ENCODE peak calls at places on chromosomes 1 and 21, in seven cellular contexts. D is H9, Z is mesendoderm, S is H1, W is neuronal stem cell, K is mesenchymal stem cell, T is trophoblast cell. X is an unnamed sample.

GRCh38 chr1:60130703-60131102 is 57.1 kb upstream of the C1orf87 start:
- DNase-seq in D (no peak), Z (no peak), S (no peak), W (no peak), K (no peak), T (no peak), X (no peak)

GRCh38 chr21:45623436-45623835 is 20.1 kb upstream of the PCBP3 start:
- DNase-seq in D (peak; percentile 17), Z (no peak), S (no peak), W (no peak), K (no peak), T (no peak), X (no peak)

GRCh38 chr1:84919461-84919970 is 26.5 kb upstream of the LPAR3 start:
- DNase-seq in D (no peak), Z (no peak), S (peak; percentile 16), W (no peak), K (no peak), T (no peak), X (no peak)

GRCh38 chr21:46212721-46213484 is 15.7 kb downstream of the LSS start:
- DNase-seq in D (no peak), Z (no peak), S (no peak), W (no peak), K (no peak), T (no peak), X (no peak)

GRCh38 chr1:107964397-107965111 is 426 bp downstream of the VAV3 start:
- DNase-seq in D (peak; percentile 71), Z (peak; percentile 61), S (peak; percentile 77), W (peak; percentile 15), K (no peak), T (no peak), X (no peak)

GRCh38 chr21:45344576-45344975 is 56.9 kb upstream of the POFUT2 start:
- DNase-seq in D (no peak), Z (no peak), S (no peak), W (no peak), K (no peak), T (no peak), X (no peak)

GRCh38 chr1:3481836-3482589 is 27.5 kb downstream of the ARHGEF16 start:
- DNase-seq in D (no peak), Z (peak; percentile 50), S (no peak), W (no peak), K (no peak), T (peak; percentile 91), X (no peak)

GRCh38 chr1:64242895-64243756 is 39.7 kb downstream of the UBE2U start:
- DNase-seq in D (no peak), Z (peak; percentile 39), S (no peak), W (no peak), K (peak; percentile 55), T (no peak), X (peak; percentile 58)

GRCh38 chr1:7670334-7671145 is 100.6 kb upstream of the VAMP3 start:
- DNase-seq in D (no peak), Z (no peak), S (peak; percentile 54), W (no peak), K (no peak), T (no peak), X (no peak)

GRCh38 chr1:81550753-81551152 is 250.0 kb upstream of the ADGRL2 start:
- DNase-seq in D (no peak), Z (peak; percentile 93), S (no peak), W (no peak), K (no peak), T (peak; percentile 72), X (no peak)

GRCh38 chr1:32816676-32817158 is 441 bp downstream of the YARS1 start:
- DNase-seq in D (no peak), Z (peak; percentile 60), S (no peak), W (no peak), K (no peak), T (no peak), X (peak; percentile 34)

GRCh38 chr1:179175011-179175934 is 54.2 kb downstream of the ABL2 start:
- DNase-seq in D (no peak), Z (peak; percentile 17), S (no peak), W (no peak), K (peak; percentile 75), T (no peak), X (peak; percentile 55)

GRCh38 chr1:228083871-228084278 is 1.4 kb downstream of the ARF1 start:
- DNase-seq in D (no peak), Z (no peak), S (no peak), W (no peak), K (peak; percentile 56), T (no peak), X (peak; percentile 22)

GRCh38 chr1:228085287-228085926 is 2.9 kb downstream of the ARF1 start:
- DNase-seq in D (no peak), Z (peak; percentile 99), S (no peak), W (no peak), K (peak; percentile 81), T (peak; percentile 60), X (peak; percentile 84)

GRCh38 chr1:228082975-228083870 is 715 bp downstream of the ARF1 start:
- DNase-seq in D (no peak), Z (peak; percentile 41), S (no peak), W (no peak), K (peak; percentile 26), T (no peak), X (peak; percentile 29)

GRCh38 chr1:228084325-228084724 is 1.8 kb downstream of the ARF1 start:
- DNase-seq in D (no peak), Z (no peak), S (no peak), W (no peak), K (peak; percentile 87), T (peak; percentile 77), X (peak; percentile 84)

DNA sequence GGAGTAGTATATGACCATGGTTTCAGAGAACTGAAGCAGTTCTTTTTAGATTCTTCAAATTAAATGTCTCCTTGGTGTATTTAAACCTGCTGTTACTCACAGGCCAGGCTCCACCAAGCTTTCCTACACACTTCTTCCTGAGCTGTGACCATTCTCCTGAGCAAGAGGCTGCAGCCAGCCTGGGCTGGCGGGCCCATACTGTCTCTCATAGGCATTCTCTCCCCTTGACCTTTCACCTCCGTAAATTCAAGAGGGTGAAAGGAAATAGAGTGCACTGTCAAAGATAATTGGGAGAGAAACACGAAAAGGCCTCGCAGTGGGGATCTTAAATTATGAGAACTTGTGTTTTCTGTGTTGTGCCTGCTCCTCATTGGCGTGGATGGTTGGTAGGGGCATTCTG is 2.3 kb downstream of the ARF1 start:
- DNase-seq in D (no peak), Z (peak; percentile 44), S (no peak), W (no peak), K (peak; percentile 28), T (no peak), X (no peak)
- H4K8ac ChIP-seq in D (no peak overlapping the region), Z (no peak overlapping the region), S (no peak overlapping the region), W (no peak overlapping the region), K (no peak overlapping the region), T (no peak overlapping the region), X (no peak overlapping the region)

GRCh38 chr1:70085451-70085850 is 119.9 kb downstream of the LRRC40 start:
- DNase-seq in D (no peak), Z (no peak), S (no peak), W (no peak), K (no peak), T (no peak), X (no peak)

GRCh38 chr1:70083519-70083918 is 121.9 kb downstream of the LRRC40 start:
- DNase-seq in D (no peak), Z (no peak), S (no peak), W (no peak), K (no peak), T (no peak), X (no peak)

GRCh38 chr1:70086897-70087296 is 118.5 kb downstream of the LRRC40 start:
- DNase-seq in D (no peak), Z (no peak), S (no peak), W (no peak), K (no peak), T (no peak), X (no peak)

GRCh38 chr1:70079546-70079945 is 125.8 kb downstream of the LRRC40 start:
- DNase-seq in D (no peak), Z (no peak), S (no peak), W (no peak), K (no peak), T (no peak), X (no peak)

GRCh38 chr1:70084314-70084915 is 121.0 kb downstream of the LRRC40 start:
- DNase-seq in D (no peak), Z (no peak), S (no peak), W (no peak), K (no peak), T (no peak), X (peak; percentile 41)
- H4K8ac ChIP-seq in D (no peak overlapping the region), Z (no peak overlapping the region), S (no peak overlapping the region), W (no peak overlapping the region), K (no peak overlapping the region), T (no peak overlapping the region), X (no peak overlapping the region)

GRCh38 chr1:110559157-110559556 is 40.2 kb upstream of the KCNA10 start:
- DNase-seq in D (peak; percentile 10), Z (no peak), S (no peak), W (no peak), K (no peak), T (no peak), X (peak; percentile 1)
- H4K8ac ChIP-seq in D (no peak overlapping the region), Z (no peak overlapping the region), S (no peak overlapping the region), W (no peak overlapping the region), K (no peak overlapping the region), T (no peak overlapping the region), X (no peak overlapping the region)

GRCh38 chr1:18182518-18183160 is 75.0 kb downstream of the IGSF21 start:
- DNase-seq in D (peak; percentile 49), Z (peak; percentile 82), S (no peak), W (no peak), K (no peak), T (peak; percentile 29), X (no peak)

GRCh38 chr1:18178125-18178524 is 70.5 kb downstream of the IGSF21 start:
- DNase-seq in D (no peak), Z (no peak), S (no peak), W (no peak), K (no peak), T (no peak), X (no peak)

GRCh38 chr1:18176619-18177018 is 69.0 kb downstream of the IGSF21 start:
- DNase-seq in D (no peak), Z (peak; percentile 33), S (no peak), W (no peak), K (no peak), T (no peak), X (no peak)

GRCh38 chr1:18175530-18176377 is 68.2 kb downstream of the IGSF21 start:
- DNase-seq in D (peak; percentile 59), Z (peak; percentile 79), S (no peak), W (no peak), K (no peak), T (no peak), X (no peak)

DNA sequence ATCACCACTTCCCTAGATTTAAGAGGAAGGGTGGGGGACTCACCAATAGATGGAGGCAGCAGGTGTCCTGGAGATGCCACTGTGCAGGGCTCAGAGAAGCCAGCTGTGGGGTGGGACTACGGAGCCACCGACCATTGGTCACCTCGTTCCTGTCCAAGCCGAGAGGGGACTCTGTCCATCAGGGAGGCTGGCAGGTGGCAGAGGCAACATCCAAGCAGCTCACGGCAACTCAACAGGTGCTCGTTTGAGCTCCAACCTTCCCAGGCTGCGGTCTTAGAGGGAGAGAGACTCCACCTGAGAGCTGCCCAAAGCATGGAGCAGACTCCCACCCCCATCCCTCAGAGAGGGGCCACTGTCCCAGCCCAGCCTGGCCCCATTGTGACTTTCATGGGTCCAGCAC is 71.4 kb downstream of the IGSF21 start:
- DNase-seq in D (no peak), Z (no peak), S (no peak), W (no peak), K (no peak), T (no peak), X (no peak)
- H4K8ac ChIP-seq in D (no peak overlapping the region), Z (no peak overlapping the region), S (no peak overlapping the region), W (no peak overlapping the region), K (no peak overlapping the region), T (no peak overlapping the region), X (no peak overlapping the region)

X was measured in IMR-90.